ENCODE peak calls at places on chromosomes 5 and 9, in nine cellular contexts. J is posterior cingulate gyrus; M is activated CD8-positive, alpha-beta memory T cell treated with anti-CD3 and anti-CD28 coated beads, Interleukin-2, amount 50 U/mL, for 4 hours; D is transverse colon; P is AG10803; K is adipocyte; Z is NCI-H345; G is HCT116; A is SJSA1. B is an unnamed sample.

GRCh38 chr5:80184235-80185023 is 71.4 kb downstream of the SERINC5 start:
- DNase-seq in J (no peak), M (no peak), D (peak), P (no peak), K (no peak), Z (peak), G (no peak), A (no peak), B (no peak)

GRCh38 chr9:136024696-136025316 is 63.6 kb upstream of the UBAC1 start:
- DNase-seq in J (peak), M (no peak), D (no peak), P (no peak), K (no peak), Z (no peak), G (no peak), A (no peak), B (no peak)

GRCh38 chr5:148976569-148977321 is 86.1 kb downstream of the SH3TC2 start:
- DNase-seq in J (no peak), M (no peak), D (no peak), P (peak), K (no peak), Z (no peak), G (no peak), A (peak), B (no peak)

GRCh38 chr5:111781200-111781599 is 24.2 kb upstream of the NREP start:
- DNase-seq in J (no peak), M (no peak), D (peak), P (peak), K (no peak), Z (no peak), G (no peak), A (no peak), B (peak)

GRCh38 chr9:686381-686813 is 155.1 kb upstream of the DMRT1 start:
- DNase-seq in J (no peak), M (no peak), D (no peak), P (peak), K (peak), Z (no peak), G (no peak), A (no peak), B (peak)

GRCh38 chr5:104815212-104815611 is 1252.6 kb upstream of the NUDT12 start:
- DNase-seq in J (no peak), M (no peak), D (no peak), P (no peak), K (no peak), Z (no peak), G (no peak), A (no peak), B (no peak)

GRCh38 chr5:125492977-125493376 is 746.5 kb upstream of the ZNF608 start:
- DNase-seq in J (no peak), M (no peak), D (no peak), P (no peak), K (no peak), Z (no peak), G (no peak), A (no peak), B (no peak)

GRCh38 chr5:98768160-98769005 is 5.1 kb upstream of the RGMB start:
- DNase-seq in J (no peak), M (peak), D (peak), P (peak), K (peak), Z (peak), G (no peak), A (peak), B (no peak)

GRCh38 chr9:133771486-133772482 is 33.6 kb upstream of the SARDH start:
- DNase-seq in J (peak), M (peak), D (peak), P (no peak), K (no peak), Z (no peak), G (no peak), A (no peak), B (no peak)

GRCh38 chr5:89359046-89359445 is 476.1 kb upstream of the MEF2C start:
- DNase-seq in J (no peak), M (no peak), D (no peak), P (no peak), K (no peak), Z (no peak), G (no peak), A (no peak), B (no peak)

GRCh38 chr5:59021837-59022514 is 439.1 kb downstream of the RAB3C start:
- DNase-seq in J (no peak), M (no peak), D (peak), P (no peak), K (no peak), Z (peak), G (no peak), A (no peak), B (no peak)

GRCh38 chr9:133948571-133949485 is 43.3 kb downstream of the VAV2 start:
- DNase-seq in J (peak), M (no peak), D (no peak), P (no peak), K (no peak), Z (no peak), G (no peak), A (no peak), B (no peak)

GRCh38 chr9:27536168-27536567 is 6.6 kb upstream of the MOB3B start:
- DNase-seq in J (no peak), M (no peak), D (no peak), P (no peak), K (no peak), Z (no peak), G (no peak), A (no peak), B (no peak)

GRCh38 chr5:41763096-41763495 is 107.1 kb downstream of the OXCT1 start:
- DNase-seq in J (no peak), M (no peak), D (no peak), P (peak), K (peak), Z (no peak), G (no peak), A (peak), B (no peak)

GRCh38 chr9:99677281-99677680 is 144.4 kb upstream of the NR4A3 start:
- DNase-seq in J (no peak), M (no peak), D (no peak), P (no peak), K (peak), Z (no peak), G (no peak), A (no peak), B (no peak)

GRCh38 chr9:129281506-129282145 is 103.6 kb upstream of the IER5L start:
- DNase-seq in J (no peak), M (no peak), D (peak), P (no peak), K (no peak), Z (no peak), G (no peak), A (no peak), B (peak)

GRCh38 chr9:137069508-137070071 is 767 bp downstream of the SAPCD2 start:
- DNase-seq in J (no peak), M (no peak), D (peak), P (no peak), K (no peak), Z (no peak), G (no peak), A (no peak), B (no peak)

GRCh38 chr5:9194509-9194908 is 351.4 kb downstream of the SEMA5A start:
- DNase-seq in J (no peak), M (no peak), D (no peak), P (peak), K (peak), Z (no peak), G (no peak), A (peak), B (no peak)

GRCh38 chr5:181188700-181189362 is 16.2 kb downstream of the TRIM7 start:
- DNase-seq in J (no peak), M (peak), D (peak), P (peak), K (peak), Z (no peak), G (peak), A (peak), B (peak)

GRCh38 chr5:179330186-179330900 is 14.9 kb downstream of the ADAMTS2 start:
- DNase-seq in J (no peak), M (no peak), D (no peak), P (no peak), K (no peak), Z (no peak), G (no peak), A (no peak), B (no peak)

GRCh38 chr5:126801992-126802294 is 25.0 kb downstream of the LMNB1 start:
- DNase-seq in J (no peak), M (no peak), D (no peak), P (peak), K (peak), Z (no peak), G (no peak), A (no peak), B (no peak)

GRCh38 chr9:128008171-128008570 is 27.4 kb upstream of the EEIG1 start:
- DNase-seq in J (no peak), M (no peak), D (no peak), P (no peak), K (no peak), Z (no peak), G (no peak), A (no peak), B (no peak)

GRCh38 chr5:131538177-131538593 is 96.8 kb downstream of the RAPGEF6 start:
- DNase-seq in J (no peak), M (no peak), D (no peak), P (peak), K (peak), Z (no peak), G (no peak), A (no peak), B (no peak)

B was measured in right atrium auricular region.